ENCODE peak calls at places on chromosome 4, in seven cellular contexts. E is SK-N-SH, F is sigmoid colon, C is islet precursor cell, J is iris pigment epithelial cell, X is ACHN, I is T follicular helper cell. B is an unnamed sample.

GRCh38 chr4:52714597-52715254 is 36.5 kb downstream of the ERVMER34-1 start:
- DNase-seq in X (no peak), J (peak), I (no peak), E (no peak), C (no peak), F (no peak), B (no peak)

GRCh38 chr4:156321203-156321602 is 367.5 kb upstream of the CTSO start:
- DNase-seq in X (peak), F (no peak), I (no peak), E (no peak), J (peak), C (no peak), B (peak)

GRCh38 chr4:127732623-127733199 is 2.5 kb downstream of the SLC25A31 start:
- DNase-seq in X (peak), J (peak), F (no peak), I (no peak), C (no peak), E (peak), B (peak)

GRCh38 chr4:5639556-5639955 is 68.8 kb downstream of the EVC2 start:
- DNase-seq in F (no peak), C (no peak), J (no peak), X (no peak), I (no peak), E (no peak), B (no peak)

GRCh38 chr4:88516746-88517145 is 6.8 kb downstream of the PYURF start:
- DNase-seq in F (no peak), I (no peak), C (no peak), X (no peak), J (no peak), E (no peak), B (no peak)

GRCh38 chr4:76830612-76831474 is 67.1 kb downstream of the SOWAHB start:
- DNase-seq in J (peak), E (no peak), X (peak), I (no peak), C (peak), F (no peak), B (peak)

GRCh38 chr4:78379991-78380739 is 171.4 kb upstream of the ANXA3 start:
- DNase-seq in I (no peak), C (no peak), F (no peak), E (no peak), J (peak), X (peak), B (peak)

GRCh38 chr4:13399257-13399656 is 84.9 kb downstream of the RAB28 start:
- DNase-seq in E (no peak), J (peak), I (no peak), F (no peak), C (no peak), X (peak), B (peak)

GRCh38 chr4:108006361-108006760 is 16.7 kb downstream of the HADH start:
- DNase-seq in F (no peak), C (no peak), X (no peak), I (no peak), J (no peak), E (no peak), B (no peak)

GRCh38 chr4:71616168-71616811 is 167.6 kb downstream of the GC start:
- DNase-seq in F (no peak), I (no peak), E (no peak), X (no peak), C (no peak), J (no peak), B (no peak)

GRCh38 chr4:54568184-54568583 is 89.6 kb upstream of the KIT start:
- DNase-seq in X (peak), J (peak), E (no peak), C (peak), I (no peak), F (no peak), B (peak)

GRCh38 chr4:108466936-108467902 is 153.2 kb upstream of the RPL34 start:
- DNase-seq in E (no peak), F (no peak), J (peak), C (peak), I (no peak), X (peak), B (peak)

GRCh38 chr4:41390661-41391060 is 133.9 kb downstream of the UCHL1 start:
- DNase-seq in E (no peak), F (no peak), C (no peak), I (no peak), X (no peak), J (no peak), B (no peak)

GRCh38 chr4:13364178-13364577 is 120.0 kb downstream of the RAB28 start:
- DNase-seq in J (no peak), C (no peak), X (no peak), I (no peak), E (no peak), F (no peak), B (no peak)

GRCh38 chr4:88728146-88728545 is 30.5 kb upstream of the NAP1L5 start:
- DNase-seq in J (no peak), X (no peak), F (no peak), I (no peak), C (no peak), E (no peak), B (no peak)

GRCh38 chr4:85607624-85608023 is 132.7 kb downstream of the ARHGAP24 start:
- DNase-seq in F (no peak), C (no peak), J (no peak), E (no peak), I (no peak), X (no peak), B (no peak)

GRCh38 chr4:128776794-128777216 is 32.7 kb upstream of the JADE1 start:
- DNase-seq in X (peak), J (peak), E (no peak), I (no peak), C (peak), F (peak), B (peak)

GRCh38 chr4:22356996-22357596 is 158.8 kb downstream of the ADGRA3 start:
- DNase-seq in I (no peak), F (no peak), E (no peak), X (peak), C (no peak), J (peak), B (peak)